ENCODE peak calls at places on chromosomes 3 and 15, in five cellular contexts. O is HFFc6, X is OCI-LY7, E is NCI-H1105, I is GM12891. Y is an unnamed sample.

GRCh38 chr15:52256366-52256765 is 39.2 kb downstream of the MYO5C start:
- DNase-seq in O (peak), X (peak), E (peak), I (peak), Y (peak)

GRCh38 chr3:144295619-144296018 is 324.0 kb downstream of the DIPK2A start:
- DNase-seq in O (no peak), X (no peak), E (no peak), I (no peak), Y (no peak)

GRCh38 chr15:45434168-45434567 is 55.8 kb upstream of the GATM start:
- DNase-seq in O (no peak), X (no peak), E (no peak), I (no peak), Y (no peak)

GRCh38 chr3:50165388-50166308 is 10.5 kb downstream of the SEMA3F start:
- DNase-seq in O (peak), X (no peak), E (no peak), I (no peak), Y (no peak)

GRCh38 chr3:67458406-67458805 is 196.0 kb downstream of the SUCLG2 start:
- DNase-seq in O (no peak), X (no peak), E (no peak), I (no peak), Y (no peak)

GRCh38 chr3:13419356-13420050 is 619 bp downstream of the NUP210 start:
- DNase-seq in O (no peak), X (peak), E (no peak), I (peak), Y (peak)

GRCh38 chr15:77983708-77984445 is 93.6 kb downstream of the TBC1D2B start:
- DNase-seq in O (no peak), X (no peak), E (no peak), I (no peak), Y (no peak)

GRCh38 chr3:54841461-54841860 is 86.4 kb downstream of the LRTM1 start:
- DNase-seq in O (no peak), X (no peak), E (no peak), I (no peak), Y (no peak)

GRCh38 chr3:22231061-22231460 is 480.1 kb upstream of the ZNF385D start:
- DNase-seq in O (no peak), X (no peak), E (no peak), I (no peak), Y (no peak)

GRCh38 chr3:195838714-195839113 is 27.0 kb upstream of the MUC4 start:
- DNase-seq in O (no peak), X (peak), E (no peak), I (no peak), Y (no peak)

GRCh38 chr15:34993877-34994276 is 5.8 kb upstream of the ZNF770 start:
- DNase-seq in O (no peak), X (no peak), E (no peak), I (peak), Y (no peak)

GRCh38 chr15:100245855-100246254 is 95.9 kb downstream of the ADAMTS17 start:
- DNase-seq in O (no peak), X (no peak), E (no peak), I (no peak), Y (no peak)

GRCh38 chr15:22981336-22981840 is 1.2 kb upstream of the CYFIP1 start:
- DNase-seq in O (no peak), X (no peak), E (no peak), I (no peak), Y (no peak)

GRCh38 chr3:25468866-25469319 is 40.8 kb downstream of the RARB start:
- DNase-seq in O (peak), X (no peak), E (no peak), I (no peak), Y (no peak)

GRCh38 chr3:134326126-134326525 is 48.1 kb downstream of the AMOTL2 start:
- DNase-seq in O (no peak), X (no peak), E (no peak), I (no peak), Y (no peak)